ENCODE peak calls at places on chromosomes 4 and X, in six cellular contexts. One of them, this sample, is unnamed.

GRCh38 chrX:37685452-37686347 is at the start of gene XK:
- DNase-seq in A549: peak; percentile 76
- DNase-seq in IMR-90: no peak
- DNase-seq in K562: peak; percentile 77
- DNase-seq in GM12878: no peak
- DNase-seq in HepG2: no peak
- DNase-seq in this sample: peak; percentile 57

GRCh38 chr4:184825394-184826314 is at the start of gene ACSL1:
- DNase-seq in A549: peak; percentile 41
- DNase-seq in HepG2: peak; percentile 39
- DNase-seq in K562: peak; percentile 95
- DNase-seq in IMR-90: peak; percentile 53
- DNase-seq in GM12878: no peak
- DNase-seq in this sample: peak; percentile 99

GRCh38 chr4:81166431-81166830 is 48.6 kb downstream of the PRKG2 start:
- DNase-seq in GM12878: no peak
- DNase-seq in K562: no peak
- DNase-seq in A549: no peak
- DNase-seq in IMR-90: no peak
- DNase-seq in HepG2: no peak
- DNase-seq in this sample: no peak

GRCh38 chr4:46370531-46370930 is 19.4 kb downstream of the GABRA2 start:
- DNase-seq in GM12878: no peak
- DNase-seq in IMR-90: no peak
- DNase-seq in HepG2: no peak
- DNase-seq in A549: no peak
- DNase-seq in K562: no peak
- DNase-seq in this sample: no peak

GRCh38 chrX:110021180-110022022 is 18.5 kb downstream of the TMEM164 start:
- DNase-seq in HepG2: no peak
- DNase-seq in K562: no peak
- DNase-seq in A549: no peak
- DNase-seq in IMR-90: peak; percentile 75
- DNase-seq in GM12878: no peak
- DNase-seq in this sample: no peak

GRCh38 chr4:3047464-3048286 is 26.7 kb downstream of the HTT-AS start:
- DNase-seq in GM12878: peak; percentile 99
- DNase-seq in IMR-90: peak; percentile 39
- DNase-seq in K562: peak; percentile 52
- DNase-seq in HepG2: peak; percentile 57
- DNase-seq in A549: peak; percentile 58
- DNase-seq in this sample: peak; percentile 60

GRCh38 chrX:95058815-95059214 is 1384.8 kb downstream of the FAM133A start:
- DNase-seq in A549: peak; percentile 1
- DNase-seq in IMR-90: peak; percentile 58
- DNase-seq in HepG2: no peak
- DNase-seq in GM12878: no peak
- DNase-seq in K562: no peak
- DNase-seq in this sample: no peak

GRCh38 chrX:16882702-16883486 is 12.7 kb upstream of the RBBP7 start:
- DNase-seq in GM12878: peak; percentile 37
- DNase-seq in A549: peak; percentile 74
- DNase-seq in K562: peak; percentile 60
- DNase-seq in HepG2: peak; percentile 44
- DNase-seq in IMR-90: peak; percentile 64
- DNase-seq in this sample: peak; percentile 70

GRCh38 chr4:11223261-11223660 is 205.4 kb downstream of the HS3ST1 start:
- DNase-seq in IMR-90: no peak
- DNase-seq in GM12878: no peak
- DNase-seq in HepG2: no peak
- DNase-seq in K562: no peak
- DNase-seq in A549: no peak
- DNase-seq in this sample: no peak

GRCh38 chrX:95076449-95076848 is 1402.4 kb downstream of the FAM133A start:
- DNase-seq in IMR-90: peak; percentile 10
- DNase-seq in GM12878: no peak
- DNase-seq in A549: peak; percentile 30
- DNase-seq in K562: peak; percentile 3
- DNase-seq in HepG2: peak; percentile 2
- DNase-seq in this sample: peak; percentile 0

GRCh38 chrX:72694170-72694569 is 19.9 kb downstream of the PHKA1 start:
- DNase-seq in GM12878: no peak
- DNase-seq in K562: no peak
- DNase-seq in A549: no peak
- DNase-seq in HepG2: no peak
- DNase-seq in IMR-90: peak; percentile 31
- DNase-seq in this sample: no peak

GRCh38 chr4:99510721-99511120 is at the start of gene C4orf17:
- DNase-seq in GM12878: no peak
- DNase-seq in HepG2: no peak
- DNase-seq in IMR-90: no peak
- DNase-seq in A549: no peak
- DNase-seq in K562: no peak
- DNase-seq in this sample: no peak
- TF ChIP-seq SMC3 in GM12878: no peak
- TF ChIP-seq SMC3 in HepG2: no peak
- TF ChIP-seq SMC3 in IMR-90: no peak
- TF ChIP-seq SMC3 in A549: no peak
- TF ChIP-seq SMC3 in K562: no peak
- TF ChIP-seq SMC3 in this sample: no peak

GRCh38 chrX:27884654-27885053 is 76.9 kb downstream of the MAGEB10 start:
- DNase-seq in GM12878: no peak
- DNase-seq in A549: no peak
- DNase-seq in HepG2: no peak
- DNase-seq in K562: no peak
- DNase-seq in IMR-90: no peak
- DNase-seq in this sample: no peak

GRCh38 chrX:27883468-27884092 is 75.8 kb downstream of the MAGEB10 start:
- DNase-seq in A549: no peak
- DNase-seq in HepG2: no peak
- DNase-seq in K562: no peak
- DNase-seq in GM12878: no peak
- DNase-seq in IMR-90: peak; percentile 25
- DNase-seq in this sample: no peak

GRCh38 chrX:27882695-27883094 is 74.9 kb downstream of the MAGEB10 start:
- DNase-seq in GM12878: no peak
- DNase-seq in K562: no peak
- DNase-seq in IMR-90: no peak
- DNase-seq in A549: no peak
- DNase-seq in HepG2: no peak
- DNase-seq in this sample: no peak

GRCh38 chrX:27878862-27879261 is 71.1 kb downstream of the MAGEB10 start:
- DNase-seq in HepG2: no peak
- DNase-seq in A549: no peak
- DNase-seq in GM12878: no peak
- DNase-seq in K562: no peak
- DNase-seq in IMR-90: no peak
- DNase-seq in this sample: no peak
- H3K4me1 ChIP-seq in HepG2: no peaks in the 10 kb centered on the region
- H3K4me1 ChIP-seq in A549: no peaks in the 10 kb centered on the region
- H3K4me1 ChIP-seq in GM12878: no peaks in the 10 kb centered on the region
- H3K4me1 ChIP-seq in K562: no peaks in the 10 kb centered on the region
- H3K4me1 ChIP-seq in IMR-90: no peaks in the 10 kb centered on the region
- H3K4me1 ChIP-seq in this sample: no peaks in the 10 kb centered on the region

DNA sequence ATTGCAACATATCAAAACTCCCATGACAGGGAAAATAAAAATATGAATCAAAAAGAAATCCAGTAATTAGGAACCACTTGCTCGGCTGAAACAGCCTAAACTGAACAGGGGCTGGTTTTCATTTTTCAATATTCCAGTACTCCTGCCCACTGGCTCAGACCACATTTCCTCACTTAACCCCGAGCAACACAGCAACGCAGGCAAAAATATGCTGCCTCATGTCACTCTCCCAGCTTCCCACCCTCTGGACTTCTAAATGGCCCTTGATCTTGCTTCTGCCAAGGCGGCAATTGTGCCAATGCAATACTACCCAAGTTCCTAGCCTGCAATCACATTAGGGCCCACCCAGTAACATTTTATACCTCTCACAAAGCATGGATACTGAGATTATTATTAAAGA is 30.6 kb downstream of the USP46 start:
- DNase-seq in IMR-90: no peak
- DNase-seq in HepG2: no peak
- DNase-seq in A549: no peak
- DNase-seq in GM12878: no peak
- DNase-seq in K562: no peak
- DNase-seq in this sample: no peak
- H3K27ac ChIP-seq in IMR-90: no peak overlapping the region
- H3K27ac ChIP-seq in HepG2: no peak overlapping the region
- H3K27ac ChIP-seq in A549: no peak overlapping the region
- H3K27ac ChIP-seq in GM12878: no peak overlapping the region
- H3K27ac ChIP-seq in K562: no peak overlapping the region
- H3K27ac ChIP-seq in this sample: no peak overlapping the region

DNA sequence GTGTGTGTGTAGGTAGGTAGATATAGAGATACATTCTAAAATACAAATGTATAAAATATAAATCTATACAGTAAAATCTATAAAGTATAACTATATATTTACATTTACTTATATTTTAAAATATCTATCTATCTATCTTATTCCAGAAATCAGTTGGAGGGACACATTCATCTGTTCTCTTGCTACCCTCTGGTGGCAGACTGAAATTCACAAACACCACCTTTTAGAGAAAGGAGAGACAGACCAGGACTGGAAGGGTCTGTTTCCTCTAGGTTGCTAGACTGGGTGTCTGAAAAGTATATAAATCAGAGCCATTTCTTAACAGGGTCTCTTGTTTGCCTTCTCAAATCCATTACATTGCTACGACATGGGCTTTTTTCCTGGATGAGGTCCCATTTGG is 343.0 kb downstream of the OPHN1 start:
- DNase-seq in A549: peak; percentile 3
- DNase-seq in K562: no peak
- DNase-seq in HepG2: no peak
- DNase-seq in GM12878: no peak
- DNase-seq in IMR-90: no peak
- DNase-seq in this sample: no peak
- TF ChIP-seq SMC3 in A549: no peak
- TF ChIP-seq SMC3 in K562: no peak
- TF ChIP-seq SMC3 in HepG2: no peak
- TF ChIP-seq SMC3 in GM12878: no peak
- TF ChIP-seq SMC3 in IMR-90: no peak
- TF ChIP-seq SMC3 in this sample: no peak

DNA sequence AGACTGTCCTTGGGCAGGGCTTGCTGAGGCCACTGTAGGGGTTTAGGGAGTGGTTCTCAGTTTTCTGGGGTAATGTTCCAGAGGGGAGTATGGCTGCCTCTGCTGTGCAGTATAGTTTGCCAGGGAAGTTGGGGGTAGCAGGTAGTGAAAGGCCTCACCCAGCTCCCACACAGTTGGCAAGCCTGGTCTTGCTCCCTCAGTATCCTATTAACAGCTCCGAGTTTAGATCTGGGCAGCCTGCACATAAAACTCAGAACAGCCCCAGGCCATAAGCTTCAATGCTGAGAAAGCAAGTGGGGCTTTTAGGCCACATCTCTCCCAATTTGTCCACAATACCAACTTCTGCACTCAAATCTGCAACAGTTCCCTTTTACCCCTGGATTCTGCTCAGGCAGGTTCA is 205.2 kb downstream of the GALNTL6 start:
- DNase-seq in K562: no peak
- DNase-seq in GM12878: no peak
- DNase-seq in IMR-90: no peak
- DNase-seq in HepG2: no peak
- DNase-seq in A549: no peak
- DNase-seq in this sample: no peak
- H3K4me1 ChIP-seq in K562: no peaks in the 10 kb centered on the region
- H3K4me1 ChIP-seq in GM12878: no peaks in the 10 kb centered on the region
- H3K4me1 ChIP-seq in IMR-90: no peaks in the 10 kb centered on the region
- H3K4me1 ChIP-seq in HepG2: no peaks in the 10 kb centered on the region
- H3K4me1 ChIP-seq in A549: no peaks in the 10 kb centered on the region
- H3K4me1 ChIP-seq in this sample: no peaks in the 10 kb centered on the region

DNA sequence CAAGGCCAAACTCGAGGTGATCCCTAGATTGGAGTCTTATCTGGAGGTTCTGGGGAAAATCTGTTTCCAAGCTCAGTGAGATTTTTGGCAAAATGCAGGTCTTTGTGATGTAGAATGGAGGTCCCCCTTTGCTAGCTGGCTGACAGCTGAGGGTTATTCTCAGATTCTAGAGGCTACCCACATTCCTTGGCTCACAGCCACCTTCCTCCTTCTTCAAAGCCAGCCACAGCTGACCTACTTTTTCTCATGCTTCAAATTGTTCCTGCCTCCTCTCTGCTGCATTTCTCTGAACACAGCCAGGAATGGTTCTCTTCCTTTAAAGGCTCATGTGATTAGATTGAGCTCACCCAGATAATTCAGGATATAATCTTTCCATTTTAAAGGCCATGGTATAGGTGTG is 86.9 kb downstream of the VCX3A start:
- DNase-seq in K562: no peak
- DNase-seq in GM12878: no peak
- DNase-seq in IMR-90: no peak
- DNase-seq in HepG2: no peak
- DNase-seq in A549: no peak
- DNase-seq in this sample: no peak
- H3K27ac ChIP-seq in K562: no peak overlapping the region
- H3K27ac ChIP-seq in GM12878: no peak overlapping the region
- H3K27ac ChIP-seq in IMR-90: no peak overlapping the region
- H3K27ac ChIP-seq in HepG2: no peak overlapping the region
- H3K27ac ChIP-seq in A549: no peak overlapping the region
- H3K27ac ChIP-seq in this sample: no peak overlapping the region

GRCh38 chr4:144666539-144667175 is 20.7 kb downstream of the HHIP start:
- DNase-seq in IMR-90: peak; percentile 65
- DNase-seq in K562: no peak
- DNase-seq in GM12878: no peak
- DNase-seq in HepG2: no peak
- DNase-seq in A549: no peak
- DNase-seq in this sample: no peak
- TF ChIP-seq SMC3 in IMR-90: no peak
- TF ChIP-seq SMC3 in K562: no peak
- TF ChIP-seq SMC3 in GM12878: no peak
- TF ChIP-seq SMC3 in HepG2: no peak
- TF ChIP-seq SMC3 in A549: no peak
- TF ChIP-seq SMC3 in this sample: no peak